ENCODE peak calls at places on chromosomes 16 and 17, in nine cellular contexts. One of them, this sample, is unnamed.

GRCh38 chr16:1745900-1746692 is 25.2 kb downstream of the NME3 start:
- DNase-seq in iris pigment epithelial cell: peak; percentile 99
- DNase-seq in NAMALWA: no peak
- DNase-seq in body of pancreas: no peak
- DNase-seq in GF-D8: no peak
- DNase-seq in epithelial cell of esophagus: peak; percentile 54
- DNase-seq in fibroblast of pulmonary artery: peak; percentile 42
- DNase-seq in NCI-H1105 treated with DMSO at 0.1 percent for 48 hours: no peak
- DNase-seq in AML-193: no peak
- DNase-seq in this sample: no peak

GRCh38 chr16:85524630-85525463 is 88.3 kb upstream of the GSE1 start:
- DNase-seq in iris pigment epithelial cell: peak; percentile 41
- DNase-seq in NAMALWA: no peak
- DNase-seq in body of pancreas: peak; percentile 47
- DNase-seq in GF-D8: peak; percentile 78
- DNase-seq in epithelial cell of esophagus: peak; percentile 76
- DNase-seq in fibroblast of pulmonary artery: peak; percentile 32
- DNase-seq in NCI-H1105 treated with DMSO at 0.1 percent for 48 hours: no peak
- DNase-seq in AML-193: peak; percentile 87
- DNase-seq in this sample: no peak

GRCh38 chr17:31687505-31688126 is 171.4 kb downstream of the COPRS start:
- DNase-seq in iris pigment epithelial cell: no peak
- DNase-seq in NAMALWA: no peak
- DNase-seq in body of pancreas: no peak
- DNase-seq in GF-D8: no peak
- DNase-seq in epithelial cell of esophagus: peak; percentile 42
- DNase-seq in fibroblast of pulmonary artery: no peak
- DNase-seq in NCI-H1105 treated with DMSO at 0.1 percent for 48 hours: no peak
- DNase-seq in AML-193: no peak
- DNase-seq in this sample: no peak

GRCh38 chr17:68906638-68907037 is 48.6 kb downstream of the ABCA8 start:
- DNase-seq in iris pigment epithelial cell: peak; percentile 47
- DNase-seq in NAMALWA: peak; percentile 33
- DNase-seq in body of pancreas: peak; percentile 6
- DNase-seq in GF-D8: no peak
- DNase-seq in epithelial cell of esophagus: peak; percentile 57
- DNase-seq in fibroblast of pulmonary artery: peak; percentile 64
- DNase-seq in NCI-H1105 treated with DMSO at 0.1 percent for 48 hours: no peak
- DNase-seq in AML-193: no peak
- DNase-seq in this sample: no peak

GRCh38 chr16:69522732-69523404 is 42.9 kb upstream of the NFAT5 start:
- DNase-seq in iris pigment epithelial cell: no peak
- DNase-seq in NAMALWA: peak; percentile 88
- DNase-seq in body of pancreas: no peak
- DNase-seq in GF-D8: no peak
- DNase-seq in epithelial cell of esophagus: no peak
- DNase-seq in fibroblast of pulmonary artery: no peak
- DNase-seq in NCI-H1105 treated with DMSO at 0.1 percent for 48 hours: no peak
- DNase-seq in AML-193: no peak
- DNase-seq in this sample: no peak

GRCh38 chr17:82242977-82243647 is 14.3 kb downstream of the SLC16A3 start:
- DNase-seq in iris pigment epithelial cell: peak; percentile 88
- DNase-seq in NAMALWA: no peak
- DNase-seq in body of pancreas: peak; percentile 92
- DNase-seq in GF-D8: no peak
- DNase-seq in epithelial cell of esophagus: peak; percentile 79
- DNase-seq in fibroblast of pulmonary artery: peak; percentile 89
- DNase-seq in NCI-H1105 treated with DMSO at 0.1 percent for 48 hours: no peak
- DNase-seq in AML-193: no peak
- DNase-seq in this sample: no peak

GRCh38 chr16:31118223-31119155 is 1.0 kb downstream of the KAT8 start:
- DNase-seq in iris pigment epithelial cell: peak; percentile 92
- DNase-seq in NAMALWA: no peak
- DNase-seq in body of pancreas: no peak
- DNase-seq in GF-D8: peak; percentile 24
- DNase-seq in epithelial cell of esophagus: peak; percentile 98
- DNase-seq in fibroblast of pulmonary artery: peak; percentile 71
- DNase-seq in NCI-H1105 treated with DMSO at 0.1 percent for 48 hours: no peak
- DNase-seq in AML-193: peak; percentile 57
- DNase-seq in this sample: no peak

GRCh38 chr16:82031116-82032084 is 3.7 kb upstream of the HSD17B2 start:
- DNase-seq in iris pigment epithelial cell: peak; percentile 66
- DNase-seq in NAMALWA: peak; percentile 20
- DNase-seq in body of pancreas: no peak
- DNase-seq in GF-D8: no peak
- DNase-seq in epithelial cell of esophagus: peak; percentile 80
- DNase-seq in fibroblast of pulmonary artery: peak; percentile 79
- DNase-seq in NCI-H1105 treated with DMSO at 0.1 percent for 48 hours: peak; percentile 26
- DNase-seq in AML-193: peak; percentile 16
- DNase-seq in this sample: no peak

GRCh38 chr17:78609198-78609597 is 32.0 kb upstream of the DNAH17 start:
- DNase-seq in iris pigment epithelial cell: no peak
- DNase-seq in NAMALWA: no peak
- DNase-seq in body of pancreas: no peak
- DNase-seq in GF-D8: no peak
- DNase-seq in epithelial cell of esophagus: no peak
- DNase-seq in fibroblast of pulmonary artery: no peak
- DNase-seq in NCI-H1105 treated with DMSO at 0.1 percent for 48 hours: no peak
- DNase-seq in AML-193: no peak
- DNase-seq in this sample: no peak

GRCh38 chr17:4553669-4554068 is 1.5 kb downstream of the MYBBP1A start:
- DNase-seq in iris pigment epithelial cell: no peak
- DNase-seq in NAMALWA: no peak
- DNase-seq in body of pancreas: peak; percentile 8
- DNase-seq in GF-D8: no peak
- DNase-seq in epithelial cell of esophagus: no peak
- DNase-seq in fibroblast of pulmonary artery: no peak
- DNase-seq in NCI-H1105 treated with DMSO at 0.1 percent for 48 hours: no peak
- DNase-seq in AML-193: no peak
- DNase-seq in this sample: no peak